ENCODE peak calls at places on chromosomes 7 and 10, in seven cellular contexts. P, O, N, T, I, D and C are unnamed samples. For H3K4me1, the result is how much of the 10 kb centered on the place peaks cover.

GRCh38 chr10:50432206-50432605 is 180.9 kb upstream of the ASAH2 start:
- DNase-seq in N (no peak), T (no peak), I (no peak), O (no peak), P (no peak), D (no peak), C (no peak)

GRCh38 chr7:18610331-18610948 is 114.9 kb downstream of the HDAC9 start:
- DNase-seq in N (no peak), P (no peak), I (peak), D (no peak), O (peak), T (no peak), C (no peak)

GRCh38 chr7:80724249-80724871 is 85.9 kb downstream of the CD36 start:
- DNase-seq in O (no peak), P (no peak), I (no peak), N (no peak), T (no peak), D (no peak), C (no peak)

GRCh38 chr10:110170142-110170887 is 37.1 kb upstream of the MXI1 start:
- DNase-seq in T (no peak), D (no peak), P (no peak), I (no peak), N (peak), O (no peak), C (no peak)

GRCh38 chr10:118594392-118595063 is 920 bp downstream of the PRLHR start:
- DNase-seq in I (peak), D (no peak), N (no peak), O (peak), T (peak), P (no peak), C (peak)

GRCh38 chr7:42502022-42502421 is 265.0 kb upstream of the GLI3 start:
- DNase-seq in D (no peak), N (no peak), I (no peak), P (no peak), O (no peak), T (no peak), C (no peak)

GRCh38 chr10:43231523-43232078 is 35.3 kb downstream of the RASGEF1A start:
- DNase-seq in N (peak), D (peak), P (peak), T (no peak), O (no peak), I (no peak), C (peak)

GRCh38 chr10:132225073-132225848 is 38.5 kb downstream of the DPYSL4 start:
- DNase-seq in T (no peak), I (no peak), O (no peak), D (no peak), N (no peak), P (no peak), C (peak)

GRCh38 chr7:85030893-85031292 is 156.0 kb downstream of the SEMA3D start:
- DNase-seq in I (no peak), D (no peak), O (peak), T (no peak), N (no peak), P (no peak), C (no peak)

GRCh38 chr10:124025152-124025551 is 68.2 kb downstream of the CHST15 start:
- DNase-seq in O (no peak), N (peak), I (no peak), D (no peak), P (no peak), T (no peak), C (peak)

GRCh38 chr7:76063525-76063924 is 15.6 kb downstream of the MDH2 start:
- DNase-seq in O (peak), I (no peak), N (peak), D (peak), P (peak), T (no peak), C (peak)

GRCh38 chr7:25662881-25663588 is 434.7 kb upstream of the NPVF start:
- DNase-seq in I (peak), N (no peak), O (no peak), P (no peak), T (no peak), D (no peak), C (no peak)

GRCh38 chr10:101071266-101071884 is 9.6 kb downstream of the KAZALD1 start:
- DNase-seq in T (no peak), P (no peak), I (peak), D (peak), O (no peak), N (no peak), C (no peak)

GRCh38 chr10:92799591-92799990 is 48.7 kb upstream of the EXOC6 start:
- DNase-seq in I (no peak), P (no peak), T (no peak), N (no peak), D (no peak), O (no peak), C (no peak)

GRCh38 chr10:96863922-96864543 is 31.9 kb downstream of the LCOR start:
- DNase-seq in T (no peak), P (no peak), N (no peak), I (no peak), D (no peak), O (no peak), C (no peak)

GRCh38 chr10:66586073-66586472 is 339.8 kb upstream of the LRRTM3 start:
- DNase-seq in O (no peak), P (no peak), I (no peak), D (no peak), T (peak), N (no peak), C (no peak)

GRCh38 chr10:97069026-97069425 is 116.7 kb downstream of the SLIT1 start:
- DNase-seq in O (no peak), D (no peak), T (no peak), P (no peak), N (peak), I (no peak), C (peak)

GRCh38 chr10:68348265-68348741 is 15.6 kb upstream of the PBLD start:
- DNase-seq in D (peak), O (peak), T (no peak), I (no peak), P (no peak), N (no peak), C (no peak)

GRCh38 chr7:121519548-121520521 is 123.7 kb upstream of the FAM3C start:
- DNase-seq in I (no peak), O (no peak), N (no peak), T (no peak), P (no peak), D (no peak), C (no peak)

GRCh38 chr10:19931886-19932285 is 115.7 kb downstream of the PLXDC2 start:
- DNase-seq in D (no peak), I (no peak), O (no peak), T (peak), N (no peak), P (no peak), C (no peak)

GRCh38 chr7:33986951-33987948 is 81.9 kb downstream of the BMPER start:
- DNase-seq in P (no peak), I (peak), O (no peak), N (no peak), T (no peak), D (no peak), C (no peak)

GRCh38 chr7:137944168-137944567 is 57.7 kb downstream of the CREB3L2 start:
- DNase-seq in N (no peak), T (no peak), I (no peak), D (no peak), P (no peak), O (no peak), C (no peak)

GRCh38 chr7:30995541-30995940 is 31.8 kb downstream of the GHRHR start:
- DNase-seq in P (no peak), N (no peak), I (no peak), T (no peak), D (no peak), O (no peak), C (no peak)

GRCh38 chr7:1664711-1665591 is 5.1 kb upstream of the ELFN1 start:
- DNase-seq in O (peak), T (peak), I (peak), N (peak), P (peak), D (peak), C (peak)

GRCh38 chr7:107609861-107610260 is 29.8 kb downstream of the BCAP29 start:
- DNase-seq in D (no peak), O (peak), N (no peak), T (no peak), P (no peak), I (no peak), C (no peak)

GRCh38 chr7:33970566-33970965 is 65.2 kb downstream of the BMPER start:
- DNase-seq in O (no peak), N (no peak), I (peak), T (no peak), D (no peak), P (no peak), C (no peak)

GRCh38 chr10:116263870-116264269 is 9.1 kb downstream of the GFRA1 start:
- DNase-seq in D (no peak), N (no peak), O (no peak), T (no peak), I (no peak), P (no peak), C (no peak)

GRCh38 chr7:116984917-116985316 is 31.6 kb downstream of the ST7 start:
- DNase-seq in N (no peak), I (no peak), T (no peak), O (peak), P (no peak), D (no peak), C (no peak)

GRCh38 chr10:72834183-72834825 is 59.2 kb upstream of the OIT3 start:
- DNase-seq in D (peak), I (peak), N (no peak), O (peak), T (peak), P (no peak), C (no peak)

GRCh38 chr7:77995717-77996116 is 197.1 kb downstream of the PHTF2 start:
- DNase-seq in P (no peak), T (no peak), N (no peak), O (no peak), I (no peak), D (no peak), C (no peak)

GRCh38 chr7:100022621-100023020 is 7.2 kb downstream of the ZKSCAN1 start:
- DNase-seq in P (no peak), T (peak), I (no peak), O (no peak), D (peak), N (no peak), C (no peak)

GRCh38 chr10:10992072-10992471 is 25.6 kb upstream of the CELF2 start:
- DNase-seq in O (no peak), D (no peak), N (no peak), T (peak), P (no peak), I (no peak), C (no peak)

GRCh38 chr10:49611815-49612512 is 1.9 kb downstream of the SLC18A3 start:
- DNase-seq in D (peak), I (no peak), P (no peak), T (no peak), N (peak), O (no peak), C (no peak)

DNA sequence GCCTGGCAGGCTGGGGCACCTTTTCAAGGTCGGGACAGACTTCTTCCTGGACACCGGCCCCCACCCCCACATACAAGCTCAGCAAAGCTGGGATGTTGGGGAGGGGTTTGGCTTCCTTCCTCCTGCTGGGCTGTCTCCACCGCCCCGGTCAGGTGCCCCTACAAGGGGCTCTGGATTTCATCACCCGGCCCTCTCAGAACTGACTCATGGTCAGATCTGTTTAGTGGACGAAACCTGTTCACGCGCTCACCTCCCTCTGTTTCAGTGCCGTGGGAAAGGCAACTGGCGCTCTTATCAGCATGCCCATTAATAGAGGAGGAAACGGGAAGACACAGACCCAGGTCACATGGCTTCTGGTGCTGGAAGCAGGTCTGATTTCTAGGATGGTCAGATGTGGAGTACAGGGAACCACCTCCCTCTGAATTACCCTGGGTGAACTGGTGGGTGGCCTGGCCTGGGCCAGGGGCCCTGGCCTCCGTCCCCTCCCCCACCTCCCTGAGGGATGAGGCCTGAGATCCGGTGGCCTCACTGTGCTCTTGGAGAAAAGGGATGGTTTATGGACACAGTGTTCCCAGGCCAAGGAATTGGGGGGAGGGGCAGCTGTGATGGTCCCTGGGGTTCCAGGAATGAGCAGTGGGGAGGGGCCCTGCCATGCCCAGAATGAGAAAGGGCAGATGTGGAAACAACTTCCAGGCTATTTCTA is 123.8 kb upstream of the PPIF start:
- DNase-seq in I (peak), P (no peak), O (peak), T (peak), N (no peak), D (no peak), C (peak)
- H3K4me1 ChIP-seq in I (half or more), P (under half), O (under half), T (under half), N (half or more), D (under half), C (under half)

GRCh38 chr7:27187158-27187701 is 2.2 kb upstream of the HOXA11 start:
- DNase-seq in D (no peak), N (no peak), T (no peak), P (no peak), O (no peak), I (no peak), C (no peak)
- H3K4me1 ChIP-seq in D (under half), N (half or more), T (under half), P (half or more), O (under half), I (half or more), C (under half)

DNA sequence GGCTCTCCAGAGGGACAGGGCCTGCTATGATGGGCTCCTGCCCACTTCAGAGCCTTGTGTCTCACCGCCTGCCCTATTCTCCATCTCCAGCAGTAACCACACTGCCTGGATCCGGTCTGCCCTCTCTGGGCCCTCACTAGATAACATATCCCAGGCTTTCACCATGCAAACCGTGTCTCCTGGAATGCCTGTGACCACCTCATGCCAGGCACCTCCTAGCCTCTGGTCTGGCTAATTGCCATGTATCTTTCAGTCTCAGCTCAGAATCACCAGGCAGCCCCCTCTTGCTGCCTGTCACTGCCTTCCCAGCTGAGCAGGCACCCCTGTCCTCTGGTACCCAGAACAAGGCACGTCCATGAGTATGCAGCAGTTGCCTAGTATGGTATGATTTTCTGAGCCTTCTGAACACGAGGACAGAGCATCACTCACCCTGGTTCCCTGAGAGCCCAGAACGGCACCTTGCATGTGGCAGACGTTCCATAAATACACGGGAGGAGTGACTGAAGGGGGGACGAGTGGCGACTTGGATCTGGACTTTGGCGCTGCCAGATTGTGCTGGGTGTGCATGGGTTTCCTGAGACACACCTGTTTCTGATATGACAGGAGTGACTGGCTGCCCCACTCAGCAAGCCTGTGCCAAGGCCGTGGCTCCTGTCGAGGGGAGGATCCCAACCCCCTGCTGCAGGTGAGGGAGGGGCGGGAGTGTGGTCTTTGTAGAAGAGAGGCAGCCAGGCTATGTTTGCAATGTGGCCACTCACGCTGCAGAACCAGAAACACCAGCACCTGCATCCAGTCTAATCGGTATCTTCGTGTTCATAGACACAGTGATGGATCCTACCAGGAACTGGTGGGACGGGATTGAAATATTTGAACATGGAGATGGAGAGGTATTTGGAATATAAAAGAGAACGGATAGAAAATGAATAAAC is 95.2 kb downstream of the VOPP1 start:
- DNase-seq in O (no peak), N (peak), D (peak), I (no peak), P (no peak), T (no peak), C (peak)
- H3K4me1 ChIP-seq in O (under half), N (under half), D (under half), I (under half), P (under half), T (under half), C (under half)

GRCh38 chr10:74077416-74077815 is 73.2 kb downstream of the AP3M1 start:
- DNase-seq in N (no peak), I (no peak), T (no peak), O (no peak), D (no peak), P (no peak), C (no peak)

GRCh38 chr10:74079028-74079913 is 71.4 kb downstream of the AP3M1 start:
- DNase-seq in I (no peak), D (no peak), N (no peak), O (no peak), P (no peak), T (no peak), C (no peak)

GRCh38 chr10:74075906-74076305 is 74.7 kb downstream of the AP3M1 start:
- DNase-seq in O (no peak), I (no peak), T (no peak), N (no peak), P (no peak), D (no peak), C (no peak)

GRCh38 chr10:74078037-74078436 is 72.6 kb downstream of the AP3M1 start:
- DNase-seq in T (no peak), N (no peak), I (no peak), P (no peak), O (no peak), D (no peak), C (no peak)

DNA sequence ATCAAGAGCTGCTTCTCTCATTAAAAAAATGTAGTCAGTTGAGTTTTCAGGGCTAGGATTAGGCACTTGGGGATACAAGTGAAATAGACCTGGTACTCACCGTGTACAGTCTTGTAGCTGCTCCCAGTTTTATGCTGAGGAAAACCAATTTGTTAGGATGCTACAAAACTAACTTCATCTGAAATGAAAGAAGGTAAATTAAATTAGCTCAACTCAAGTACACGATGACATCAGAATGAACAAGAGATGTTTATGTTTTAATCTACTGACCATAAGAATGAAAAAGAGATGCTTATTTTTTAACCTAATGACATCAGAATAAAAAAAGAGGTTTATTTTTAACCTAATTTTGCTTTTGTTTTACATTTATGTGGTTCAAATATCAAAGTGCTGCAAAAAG is 73.7 kb downstream of the AP3M1 start:
- DNase-seq in N (no peak), I (no peak), T (no peak), P (no peak), D (no peak), O (no peak), C (no peak)
- H3K4me1 ChIP-seq in N (under half), I (half or more), T (under half), P (under half), D (under half), O (half or more), C (under half)

GRCh38 chr10:103720328-103720963 is 134.9 kb downstream of the SH3PXD2A start:
- DNase-seq in N (no peak), T (no peak), D (no peak), I (no peak), P (no peak), O (peak), C (no peak)
- H3K4me1 ChIP-seq in N (under half), T (under half), D (under half), I (half or more), P (under half), O (under half), C (under half)

DNA sequence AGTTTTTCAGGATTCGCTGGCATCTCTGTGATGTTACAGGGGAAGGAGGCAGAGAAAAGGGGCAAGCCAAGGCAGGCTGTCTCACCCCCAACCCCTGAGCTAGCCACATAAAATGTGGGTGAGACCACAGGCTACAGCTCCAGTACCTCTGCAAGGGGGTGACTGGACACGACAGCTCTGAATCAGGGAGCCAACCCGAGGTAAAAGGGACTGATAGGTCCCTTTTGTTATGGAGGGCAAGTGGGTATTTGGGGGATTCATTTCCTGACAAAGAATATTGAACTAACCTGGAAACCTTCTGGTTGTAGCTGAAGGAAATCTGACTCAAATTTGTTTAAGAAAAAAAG is 67.2 kb downstream of the TACR2 start:
- DNase-seq in P (no peak), O (no peak), D (no peak), I (no peak), N (no peak), T (no peak), C (no peak)
- H3K4me1 ChIP-seq in P (under half), O (under half), D (under half), I (under half), N (half or more), T (under half), C (under half)

GRCh38 chr10:63206576-63206975 is 73.4 kb downstream of the NRBF2 start:
- DNase-seq in N (no peak), O (no peak), I (no peak), T (no peak), P (no peak), D (no peak), C (no peak)
- H3K4me1 ChIP-seq in N (half or more), O (under half), I (half or more), T (under half), P (under half), D (under half), C (under half)

GRCh38 chr7:105830405-105831218 is 45.8 kb downstream of the ATXN7L1 start:
- DNase-seq in I (no peak), T (no peak), P (no peak), O (peak), D (no peak), N (no peak), C (no peak)

GRCh38 chr7:105826143-105826542 is 50.3 kb downstream of the ATXN7L1 start:
- DNase-seq in I (no peak), D (no peak), T (no peak), P (no peak), O (no peak), N (no peak), C (no peak)

GRCh38 chr7:105827106-105827870 is 49.1 kb downstream of the ATXN7L1 start:
- DNase-seq in T (no peak), N (no peak), P (no peak), I (no peak), D (no peak), O (no peak), C (no peak)

GRCh38 chr7:105829681-105830322 is 46.6 kb downstream of the ATXN7L1 start:
- DNase-seq in T (no peak), P (no peak), D (no peak), I (no peak), O (no peak), N (no peak), C (no peak)

GRCh38 chr7:105828141-105828540 is 48.3 kb downstream of the ATXN7L1 start:
- DNase-seq in P (no peak), T (no peak), I (no peak), D (no peak), O (no peak), N (no peak), C (no peak)
- H3K4me1 ChIP-seq in P (under half), T (under half), I (under half), D (under half), O (half or more), N (under half), C (under half)

GRCh38 chr10:112953760-112954159 is 3.7 kb downstream of the TCF7L2 start:
- DNase-seq in D (no peak), O (no peak), N (no peak), I (no peak), T (no peak), P (no peak), C (no peak)
- H3K4me1 ChIP-seq in D (under half), O (half or more), N (half or more), I (half or more), T (under half), P (under half), C (under half)